ENCODE peak calls at places on chromosomes 1 and 21, in nine cellular contexts. One of them, this sample, is unnamed.

GRCh38 chr1:37734629-37735591 is 30.0 kb downstream of the EPHA10 start:
- DNase-seq in HS-5: no peak
- DNase-seq in AG04450: no peak
- DNase-seq in GM12891: no peak
- DNase-seq in GM19239: no peak
- DNase-seq in sciatic nerve: peak; percentile 55
- DNase-seq in H4: no peak
- DNase-seq in foreskin fibroblast: no peak
- DNase-seq in naive B cell: no peak
- DNase-seq in this sample: no peak

GRCh38 chr1:205124726-205125125 is 2.9 kb upstream of the RBBP5 start:
- DNase-seq in HS-5: no peak
- DNase-seq in AG04450: no peak
- DNase-seq in GM12891: no peak
- DNase-seq in GM19239: no peak
- DNase-seq in sciatic nerve: no peak
- DNase-seq in H4: no peak
- DNase-seq in foreskin fibroblast: no peak
- DNase-seq in naive B cell: peak; percentile 32
- DNase-seq in this sample: no peak

GRCh38 chr1:203428981-203429599 is 46.5 kb upstream of the PRELP start:
- DNase-seq in HS-5: no peak
- DNase-seq in AG04450: no peak
- DNase-seq in GM12891: no peak
- DNase-seq in GM19239: no peak
- DNase-seq in sciatic nerve: no peak
- DNase-seq in H4: no peak
- DNase-seq in foreskin fibroblast: no peak
- DNase-seq in naive B cell: no peak
- DNase-seq in this sample: no peak

GRCh38 chr1:40090652-40091355 is 6.2 kb downstream of the PPT1 start:
- DNase-seq in HS-5: no peak
- DNase-seq in AG04450: no peak
- DNase-seq in GM12891: no peak
- DNase-seq in GM19239: no peak
- DNase-seq in sciatic nerve: no peak
- DNase-seq in H4: no peak
- DNase-seq in foreskin fibroblast: no peak
- DNase-seq in naive B cell: no peak
- DNase-seq in this sample: no peak

GRCh38 chr1:91026777-91027176 is 4.9 kb upstream of the ZNF644 start:
- DNase-seq in HS-5: no peak
- DNase-seq in AG04450: no peak
- DNase-seq in GM12891: no peak
- DNase-seq in GM19239: no peak
- DNase-seq in sciatic nerve: no peak
- DNase-seq in H4: no peak
- DNase-seq in foreskin fibroblast: no peak
- DNase-seq in naive B cell: no peak
- DNase-seq in this sample: peak; percentile 25

GRCh38 chr1:204073837-204074273 is 940 bp downstream of the SOX13 start:
- DNase-seq in HS-5: no peak
- DNase-seq in AG04450: no peak
- DNase-seq in GM12891: no peak
- DNase-seq in GM19239: no peak
- DNase-seq in sciatic nerve: no peak
- DNase-seq in H4: no peak
- DNase-seq in foreskin fibroblast: no peak
- DNase-seq in naive B cell: no peak
- DNase-seq in this sample: peak; percentile 28

GRCh38 chr1:202888204-202888506 is 794 bp downstream of the RABIF start:
- DNase-seq in HS-5: peak; percentile 35
- DNase-seq in AG04450: no peak
- DNase-seq in GM12891: no peak
- DNase-seq in GM19239: no peak
- DNase-seq in sciatic nerve: no peak
- DNase-seq in H4: no peak
- DNase-seq in foreskin fibroblast: peak; percentile 10
- DNase-seq in naive B cell: no peak
- DNase-seq in this sample: peak; percentile 74

GRCh38 chr1:45542591-45542990 is 8.0 kb upstream of the AKR1A1 start:
- DNase-seq in HS-5: no peak
- DNase-seq in AG04450: no peak
- DNase-seq in GM12891: no peak
- DNase-seq in GM19239: no peak
- DNase-seq in sciatic nerve: no peak
- DNase-seq in H4: no peak
- DNase-seq in foreskin fibroblast: no peak
- DNase-seq in naive B cell: no peak
- DNase-seq in this sample: no peak

GRCh38 chr1:70038025-70038424 is 167.4 kb downstream of the LRRC40 start:
- DNase-seq in HS-5: no peak
- DNase-seq in AG04450: no peak
- DNase-seq in GM12891: no peak
- DNase-seq in GM19239: no peak
- DNase-seq in sciatic nerve: no peak
- DNase-seq in H4: peak; percentile 68
- DNase-seq in foreskin fibroblast: peak; percentile 16
- DNase-seq in naive B cell: no peak
- DNase-seq in this sample: peak; percentile 98

GRCh38 chr1:155125511-155125945 is 2.1 kb upstream of the EFNA1 start:
- DNase-seq in HS-5: no peak
- DNase-seq in AG04450: no peak
- DNase-seq in GM12891: no peak
- DNase-seq in GM19239: no peak
- DNase-seq in sciatic nerve: peak; percentile 61
- DNase-seq in H4: no peak
- DNase-seq in foreskin fibroblast: no peak
- DNase-seq in naive B cell: no peak
- DNase-seq in this sample: peak; percentile 24

GRCh38 chr1:181126871-181127587 is 38.5 kb downstream of the IER5 start:
- DNase-seq in HS-5: no peak
- DNase-seq in AG04450: no peak
- DNase-seq in GM12891: no peak
- DNase-seq in GM19239: no peak
- DNase-seq in sciatic nerve: no peak
- DNase-seq in H4: peak; percentile 34
- DNase-seq in foreskin fibroblast: no peak
- DNase-seq in naive B cell: no peak
- DNase-seq in this sample: peak; percentile 30

GRCh38 chr1:41381691-41382530 is 20.7 kb downstream of the FOXO6 start:
- DNase-seq in HS-5: peak; percentile 16
- DNase-seq in AG04450: no peak
- DNase-seq in GM12891: peak; percentile 52
- DNase-seq in GM19239: no peak
- DNase-seq in sciatic nerve: no peak
- DNase-seq in H4: peak; percentile 50
- DNase-seq in foreskin fibroblast: peak; percentile 66
- DNase-seq in naive B cell: peak; percentile 36
- DNase-seq in this sample: peak; percentile 66

GRCh38 chr1:87683557-87683956 is 354.9 kb downstream of the LMO4 start:
- DNase-seq in HS-5: no peak
- DNase-seq in AG04450: no peak
- DNase-seq in GM12891: no peak
- DNase-seq in GM19239: no peak
- DNase-seq in sciatic nerve: no peak
- DNase-seq in H4: no peak
- DNase-seq in foreskin fibroblast: no peak
- DNase-seq in naive B cell: no peak
- DNase-seq in this sample: peak; percentile 6

GRCh38 chr1:30919025-30919881 is 10.7 kb upstream of the SDC3 start:
- DNase-seq in HS-5: no peak
- DNase-seq in AG04450: peak; percentile 55
- DNase-seq in GM12891: no peak
- DNase-seq in GM19239: no peak
- DNase-seq in sciatic nerve: peak; percentile 32
- DNase-seq in H4: peak; percentile 83
- DNase-seq in foreskin fibroblast: no peak
- DNase-seq in naive B cell: no peak
- DNase-seq in this sample: peak; percentile 85

GRCh38 chr1:204222006-204222872 is 8.5 kb upstream of the GOLT1A start:
- DNase-seq in HS-5: no peak
- DNase-seq in AG04450: no peak
- DNase-seq in GM12891: no peak
- DNase-seq in GM19239: no peak
- DNase-seq in sciatic nerve: no peak
- DNase-seq in H4: no peak
- DNase-seq in foreskin fibroblast: no peak
- DNase-seq in naive B cell: no peak
- DNase-seq in this sample: no peak

GRCh38 chr1:199691540-199691939 is 336.0 kb upstream of the NR5A2 start:
- DNase-seq in HS-5: peak; percentile 57
- DNase-seq in AG04450: no peak
- DNase-seq in GM12891: no peak
- DNase-seq in GM19239: no peak
- DNase-seq in sciatic nerve: no peak
- DNase-seq in H4: peak; percentile 91
- DNase-seq in foreskin fibroblast: peak; percentile 84
- DNase-seq in naive B cell: no peak
- DNase-seq in this sample: peak; percentile 95

GRCh38 chr21:31870472-31870871 is 2.3 kb upstream of the HUNK start:
- DNase-seq in HS-5: no peak
- DNase-seq in AG04450: no peak
- DNase-seq in GM12891: no peak
- DNase-seq in GM19239: no peak
- DNase-seq in sciatic nerve: no peak
- DNase-seq in H4: no peak
- DNase-seq in foreskin fibroblast: no peak
- DNase-seq in naive B cell: no peak
- DNase-seq in this sample: no peak

GRCh38 chr1:154501423-154502065 is 475 bp upstream of the TDRD10 start:
- DNase-seq in HS-5: no peak
- DNase-seq in AG04450: no peak
- DNase-seq in GM12891: no peak
- DNase-seq in GM19239: no peak
- DNase-seq in sciatic nerve: peak; percentile 78
- DNase-seq in H4: no peak
- DNase-seq in foreskin fibroblast: no peak
- DNase-seq in naive B cell: peak; percentile 13
- DNase-seq in this sample: no peak

GRCh38 chr1:21384620-21385019 is 55.3 kb upstream of the NBPF3 start:
- DNase-seq in HS-5: no peak
- DNase-seq in AG04450: no peak
- DNase-seq in GM12891: no peak
- DNase-seq in GM19239: no peak
- DNase-seq in sciatic nerve: no peak
- DNase-seq in H4: no peak
- DNase-seq in foreskin fibroblast: no peak
- DNase-seq in naive B cell: no peak
- DNase-seq in this sample: no peak

GRCh38 chr1:69312055-69312732 is 255.5 kb upstream of the LRRC7 start:
- DNase-seq in HS-5: no peak
- DNase-seq in AG04450: no peak
- DNase-seq in GM12891: no peak
- DNase-seq in GM19239: no peak
- DNase-seq in sciatic nerve: no peak
- DNase-seq in H4: no peak
- DNase-seq in foreskin fibroblast: no peak
- DNase-seq in naive B cell: no peak
- DNase-seq in this sample: no peak

GRCh38 chr1:184802739-184803492 is 48.3 kb upstream of the EDEM3 start:
- DNase-seq in HS-5: no peak
- DNase-seq in AG04450: peak; percentile 23
- DNase-seq in GM12891: no peak
- DNase-seq in GM19239: no peak
- DNase-seq in sciatic nerve: no peak
- DNase-seq in H4: peak; percentile 18
- DNase-seq in foreskin fibroblast: peak; percentile 64
- DNase-seq in naive B cell: no peak
- DNase-seq in this sample: peak; percentile 44

GRCh38 chr1:186578325-186579016 is 101.8 kb downstream of the PTGS2 start:
- DNase-seq in HS-5: no peak
- DNase-seq in AG04450: no peak
- DNase-seq in GM12891: no peak
- DNase-seq in GM19239: no peak
- DNase-seq in sciatic nerve: no peak
- DNase-seq in H4: no peak
- DNase-seq in foreskin fibroblast: no peak
- DNase-seq in naive B cell: no peak
- DNase-seq in this sample: no peak

GRCh38 chr1:65232402-65233122 is 76.8 kb upstream of the DNAJC6 start:
- DNase-seq in HS-5: no peak
- DNase-seq in AG04450: no peak
- DNase-seq in GM12891: no peak
- DNase-seq in GM19239: no peak
- DNase-seq in sciatic nerve: no peak
- DNase-seq in H4: no peak
- DNase-seq in foreskin fibroblast: no peak
- DNase-seq in naive B cell: no peak
- DNase-seq in this sample: no peak

GRCh38 chr1:58783090-58783992 is 506 bp downstream of the JUN start:
- DNase-seq in HS-5: no peak
- DNase-seq in AG04450: no peak
- DNase-seq in GM12891: no peak
- DNase-seq in GM19239: no peak
- DNase-seq in sciatic nerve: peak; percentile 77
- DNase-seq in H4: peak; percentile 42
- DNase-seq in foreskin fibroblast: no peak
- DNase-seq in naive B cell: peak; percentile 45
- DNase-seq in this sample: peak; percentile 51

GRCh38 chr1:107326823-107327445 is 186.1 kb downstream of the NTNG1 start:
- DNase-seq in HS-5: peak; percentile 9
- DNase-seq in AG04450: no peak
- DNase-seq in GM12891: no peak
- DNase-seq in GM19239: no peak
- DNase-seq in sciatic nerve: no peak
- DNase-seq in H4: no peak
- DNase-seq in foreskin fibroblast: peak; percentile 4
- DNase-seq in naive B cell: no peak
- DNase-seq in this sample: peak; percentile 2

GRCh38 chr1:196152975-196153374 is 455.3 kb downstream of the KCNT2 start:
- DNase-seq in HS-5: no peak
- DNase-seq in AG04450: no peak
- DNase-seq in GM12891: no peak
- DNase-seq in GM19239: no peak
- DNase-seq in sciatic nerve: no peak
- DNase-seq in H4: no peak
- DNase-seq in foreskin fibroblast: no peak
- DNase-seq in naive B cell: no peak
- DNase-seq in this sample: no peak